ENCODE peak calls at places on chromosomes 13 and 19, in four cellular contexts. One of them, this sample, is unnamed.

GRCh38 chr13:24905242-24905641 is 141.3 kb downstream of the RNF17 start:
- DNase-seq in HepG2: no peak
- DNase-seq in K562: no peak
- DNase-seq in GM12878: no peak
- DNase-seq in this sample: no peak

GRCh38 chr19:31214086-31214485 is 135.2 kb downstream of the TSHZ3 start:
- DNase-seq in GM12878: no peak
- DNase-seq in K562: peak
- DNase-seq in HepG2: no peak
- DNase-seq in this sample: peak

GRCh38 chr19:32909257-32909656 is 39.7 kb upstream of the SLC7A9 start:
- DNase-seq in HepG2: no peak
- DNase-seq in K562: peak
- DNase-seq in GM12878: no peak
- DNase-seq in this sample: no peak

GRCh38 chr19:18173054-18173571 is 500 bp upstream of the IFI30 start:
- DNase-seq in K562: no peak
- DNase-seq in GM12878: no peak
- DNase-seq in HepG2: no peak
- DNase-seq in this sample: no peak

GRCh38 chr13:29454931-29455481 is 140.5 kb downstream of the SLC7A1 start:
- DNase-seq in GM12878: no peak
- DNase-seq in HepG2: peak
- DNase-seq in K562: peak
- DNase-seq in this sample: no peak

GRCh38 chr13:72390909-72391308 is 336.5 kb downstream of the MZT1 start:
- DNase-seq in GM12878: no peak
- DNase-seq in HepG2: peak
- DNase-seq in K562: no peak
- DNase-seq in this sample: no peak

GRCh38 chr19:36115453-36116343 is at the start of gene TBCB:
- DNase-seq in HepG2: peak
- DNase-seq in GM12878: no peak
- DNase-seq in K562: peak
- DNase-seq in this sample: peak

GRCh38 chr19:35868172-35868822 is at the start of gene APLP1:
- DNase-seq in K562: peak
- DNase-seq in HepG2: peak
- DNase-seq in GM12878: no peak
- DNase-seq in this sample: peak

GRCh38 chr19:6533000-6533328 is 2.1 kb downstream of the TNFSF9 start:
- DNase-seq in HepG2: no peak
- DNase-seq in GM12878: no peak
- DNase-seq in K562: no peak
- DNase-seq in this sample: no peak

GRCh38 chr13:38210928-38211596 is 138.6 kb upstream of the UFM1 start:
- DNase-seq in K562: no peak
- DNase-seq in GM12878: no peak
- DNase-seq in HepG2: no peak
- DNase-seq in this sample: no peak

GRCh38 chr19:58009666-58010301 is 7.2 kb upstream of the ZNF606 start:
- DNase-seq in K562: peak
- DNase-seq in HepG2: no peak
- DNase-seq in GM12878: no peak
- DNase-seq in this sample: no peak

GRCh38 chr19:11338569-11339253 is 746 bp downstream of the RAB3D start:
- DNase-seq in K562: no peak
- DNase-seq in HepG2: no peak
- DNase-seq in GM12878: no peak
- DNase-seq in this sample: peak

GRCh38 chr19:24086974-24087595 is at the start of gene ZNF254:
- DNase-seq in GM12878: peak
- DNase-seq in HepG2: no peak
- DNase-seq in K562: peak
- DNase-seq in this sample: peak

GRCh38 chr19:48553676-48554384 is 1.9 kb downstream of the SULT2B1 start:
- DNase-seq in GM12878: no peak
- DNase-seq in HepG2: peak
- DNase-seq in K562: peak
- DNase-seq in this sample: peak

GRCh38 chr19:39195755-39196154 is 1.0 kb upstream of the NCCRP1 start:
- DNase-seq in K562: no peak
- DNase-seq in HepG2: no peak
- DNase-seq in GM12878: no peak
- DNase-seq in this sample: no peak

GRCh38 chr19:4712771-4713170 is 10.9 kb downstream of the DPP9 start:
- DNase-seq in HepG2: no peak
- DNase-seq in GM12878: no peak
- DNase-seq in K562: no peak
- DNase-seq in this sample: peak

GRCh38 chr19:13152854-13153626 is 2.8 kb downstream of the IER2 start:
- DNase-seq in GM12878: peak
- DNase-seq in K562: peak
- DNase-seq in HepG2: peak
- DNase-seq in this sample: peak

GRCh38 chr13:86932935-86933334 is 738.2 kb upstream of the SLITRK5 start:
- DNase-seq in HepG2: no peak
- DNase-seq in GM12878: no peak
- DNase-seq in K562: no peak
- DNase-seq in this sample: no peak

GRCh38 chr13:113854238-113855011 is 9.5 kb downstream of the GAS6 start:
- DNase-seq in HepG2: no peak
- DNase-seq in K562: no peak
- DNase-seq in GM12878: no peak
- DNase-seq in this sample: no peak

GRCh38 chr19:39110263-39110967 is 15.2 kb upstream of the PAK4 start:
- DNase-seq in GM12878: no peak
- DNase-seq in K562: peak
- DNase-seq in HepG2: peak
- DNase-seq in this sample: peak

GRCh38 chr19:49224856-49225255 is 67.3 kb downstream of the TRPM4 start:
- DNase-seq in K562: peak
- DNase-seq in GM12878: no peak
- DNase-seq in HepG2: peak
- DNase-seq in this sample: peak

GRCh38 chr13:94706854-94707399 is 5.4 kb downstream of the SOX21 start:
- DNase-seq in HepG2: no peak
- DNase-seq in K562: no peak
- DNase-seq in GM12878: no peak
- DNase-seq in this sample: peak

GRCh38 chr19:33098023-33098652 is 17.2 kb downstream of the GPATCH1 start:
- DNase-seq in HepG2: peak
- DNase-seq in K562: no peak
- DNase-seq in GM12878: no peak
- DNase-seq in this sample: no peak

GRCh38 chr19:55031178-55031577 is 6.9 kb downstream of the GP6 start:
- DNase-seq in GM12878: no peak
- DNase-seq in K562: no peak
- DNase-seq in HepG2: no peak
- DNase-seq in this sample: no peak
- TF ChIP-seq SIN3A in GM12878: no peak
- TF ChIP-seq SIN3A in K562: no peak
- TF ChIP-seq SIN3A in HepG2: no peak
- TF ChIP-seq SIN3A in this sample: no peak

DNA sequence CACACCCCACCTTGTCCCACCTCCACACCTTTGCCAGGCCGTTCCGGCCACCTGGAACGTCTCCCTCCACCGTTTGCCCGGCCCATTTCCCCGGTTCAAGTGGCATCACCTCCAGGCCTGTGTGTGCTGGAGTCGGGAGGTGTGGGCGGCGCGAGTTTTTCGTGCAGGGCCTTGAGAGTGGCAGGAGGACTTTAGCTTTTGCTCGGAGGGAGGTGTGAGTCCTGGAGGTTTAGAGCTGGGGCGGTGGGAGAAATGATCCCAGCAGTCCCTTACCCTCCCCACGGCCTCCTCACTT is 4.3 kb upstream of the PALM start:
- DNase-seq in HepG2: no peak
- DNase-seq in GM12878: no peak
- DNase-seq in K562: no peak
- DNase-seq in this sample: no peak
- TF ChIP-seq NFIC in HepG2: no peak
- TF ChIP-seq NFIC in GM12878: no peak
- TF ChIP-seq NFIC in K562: no peak
- TF ChIP-seq NFIC in this sample: no peak

GRCh38 chr13:74290324-74290773 is 156.1 kb upstream of the KLF12 start:
- DNase-seq in K562: no peak
- DNase-seq in HepG2: peak
- DNase-seq in GM12878: no peak
- DNase-seq in this sample: peak
- TF ChIP-seq SIN3A in K562: no peak
- TF ChIP-seq SIN3A in HepG2: no peak
- TF ChIP-seq SIN3A in GM12878: no peak
- TF ChIP-seq SIN3A in this sample: no peak

DNA sequence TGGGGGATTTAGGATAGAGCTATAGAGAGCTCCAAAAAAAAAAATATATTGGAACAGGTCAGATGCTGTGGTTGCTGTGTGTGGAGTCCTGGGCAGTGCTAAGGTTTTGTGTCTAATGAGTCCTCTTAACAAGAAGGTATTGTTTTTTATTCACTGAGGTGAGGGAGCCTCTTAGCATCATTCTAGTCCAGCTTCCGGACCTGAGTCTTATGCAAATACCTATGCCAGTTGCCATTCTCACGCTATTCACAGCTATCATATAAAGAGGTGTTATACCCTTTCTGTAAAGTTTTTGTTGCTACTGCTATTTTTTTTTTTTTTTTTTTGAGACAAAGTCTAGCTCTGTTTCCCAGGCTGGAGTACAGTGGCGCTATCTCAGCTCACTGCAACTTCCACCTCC is 1.4 kb downstream of the NLRP2 start:
- DNase-seq in HepG2: no peak
- DNase-seq in K562: no peak
- DNase-seq in GM12878: peak
- DNase-seq in this sample: no peak
- TF ChIP-seq NFIC in HepG2: no peak
- TF ChIP-seq NFIC in K562: no peak
- TF ChIP-seq NFIC in GM12878: no peak
- TF ChIP-seq NFIC in this sample: no peak